ENCODE peak calls at places on chromosomes 16 and 17, in eight cellular contexts. U is psoas muscle; I is effector memory CD4-positive, alpha-beta T cell; X is CD8-positive, alpha-beta T cell; F is neural progenitor cell; E is right atrium auricular region; A is heart left ventricle; D is IMR-90. K is an unnamed sample. For H3K4me1, the result is how much of the 10 kb centered on the place peaks cover.

GRCh38 chr17:82031885-82032627 is 578 bp downstream of the RAC3 start:
- DNase-seq in X (no peak), D (no peak), E (no peak), F (peak), U (no peak), A (no peak), I (peak), K (no peak)

GRCh38 chr17:43822566-43823190 is 10.3 kb downstream of the MPP3 start:
- DNase-seq in I (no peak), D (peak), X (no peak), A (no peak), E (no peak), U (no peak), F (no peak), K (no peak)

GRCh38 chr16:52721331-52721730 is 174.4 kb upstream of the TOX3 start:
- DNase-seq in I (no peak), F (no peak), X (no peak), A (no peak), D (no peak), E (no peak), U (no peak), K (no peak)

GRCh38 chr17:6471531-6472465 is 27.5 kb downstream of the PIMREG start:
- DNase-seq in A (no peak), E (no peak), U (no peak), X (no peak), D (peak), F (peak), I (no peak), K (peak)

GRCh38 chr17:57605734-57606105 is 139.4 kb downstream of the CCDC182 start:
- DNase-seq in A (no peak), F (no peak), E (no peak), U (no peak), X (no peak), I (no peak), D (no peak), K (no peak)

GRCh38 chr17:81307636-81308035 is 12.5 kb upstream of the SLC38A10 start:
- DNase-seq in I (no peak), X (no peak), E (no peak), D (no peak), F (no peak), U (no peak), A (no peak), K (no peak)

GRCh38 chr17:1649844-1650409 is at the start of gene RILP:
- DNase-seq in F (no peak), E (peak), X (no peak), A (peak), I (no peak), D (no peak), U (peak), K (no peak)

GRCh38 chr16:11603331-11603750 is 16.6 kb upstream of the LITAF start:
- DNase-seq in A (peak), I (no peak), D (no peak), E (no peak), X (no peak), U (peak), F (peak), K (no peak)

GRCh38 chr16:24098896-24099295 is 157.2 kb upstream of the CACNG3 start:
- DNase-seq in U (no peak), E (no peak), D (no peak), A (no peak), I (no peak), F (no peak), X (no peak), K (no peak)

GRCh38 chr16:88064889-88065746 is 113.9 kb downstream of the BANP start:
- DNase-seq in D (no peak), I (no peak), A (no peak), E (no peak), X (no peak), U (peak), F (no peak), K (peak)

GRCh38 chr16:13680021-13680672 is 239.8 kb upstream of the ERCC4 start:
- DNase-seq in A (no peak), F (no peak), U (no peak), E (no peak), I (no peak), D (no peak), X (no peak), K (no peak)

GRCh38 chr16:1968146-1968953 is 1.7 kb downstream of the RNF151 start:
- DNase-seq in X (no peak), D (no peak), F (no peak), E (no peak), I (no peak), U (no peak), A (no peak), K (no peak)

GRCh38 chr16:89922884-89923639 is at the start of gene TUBB3:
- DNase-seq in U (no peak), X (no peak), A (peak), E (no peak), F (peak), I (no peak), D (peak), K (peak)

GRCh38 chr17:47159315-47159714 is 29.8 kb downstream of the CDC27 start:
- DNase-seq in E (no peak), A (no peak), U (no peak), I (no peak), F (no peak), D (no peak), X (no peak), K (no peak)
- H3K4me1 ChIP-seq in E (under half), A (under half), U (under half), I (under half), F (under half), D (under half), X (under half), K (under half)

DNA sequence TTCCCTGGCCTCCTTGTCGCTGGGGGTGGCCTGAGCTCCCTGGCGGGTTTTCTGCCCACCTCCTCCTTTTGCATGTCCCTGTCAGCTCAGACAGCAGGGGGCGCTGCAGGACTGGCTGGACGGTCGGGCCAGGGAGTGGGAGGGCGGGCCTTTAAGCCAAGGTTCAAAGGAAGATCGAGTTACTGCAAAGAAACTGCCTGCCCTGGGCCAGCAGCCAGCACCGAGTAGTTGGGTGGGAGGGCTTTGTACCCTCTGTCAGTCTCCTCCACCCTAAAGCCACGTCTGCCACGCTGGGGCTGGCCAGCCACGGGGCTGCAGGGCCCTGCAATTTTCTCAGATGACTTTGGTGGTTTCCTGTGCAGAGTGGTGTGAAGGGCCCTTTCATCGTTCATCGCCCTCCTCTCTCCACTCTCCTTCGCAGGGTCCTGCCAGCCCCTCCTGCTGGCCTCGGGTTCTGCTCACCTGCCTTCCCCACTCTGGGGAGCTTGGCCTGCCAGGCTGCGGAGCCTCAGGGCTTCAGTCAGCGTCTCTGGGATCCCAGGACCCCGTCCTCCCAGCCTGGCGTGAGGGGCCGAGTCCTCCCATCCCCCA is 12.3 kb downstream of the GPR142 start:
- DNase-seq in D (peak), F (peak), X (peak), A (peak), U (peak), I (peak), E (peak), K (peak)
- H3K4me3 ChIP-seq in D (no peak), F (no peak), X (peak), A (no peak), U (peak), I (no peak), E (no peak), K (no peak)

GRCh38 chr17:50205931-50206505 is 4.6 kb upstream of the COL1A1 start:
- DNase-seq in F (no peak), U (no peak), D (no peak), E (no peak), A (peak), I (no peak), X (no peak), K (peak)
- H3K27ac ChIP-seq in F (no peak), U (no peak), D (peak), E (peak), A (peak), I (no peak), X (no peak), K (no peak)

GRCh38 chr17:77481476-77482374 is 341.0 kb downstream of the SEC14L1 start:
- DNase-seq in F (no peak), I (no peak), E (no peak), U (no peak), X (no peak), D (no peak), A (no peak), K (peak)
- H3K4me1 ChIP-seq in F (under half), I (under half), E (under half), U (under half), X (half or more), D (under half), A (under half), K (half or more)

DNA sequence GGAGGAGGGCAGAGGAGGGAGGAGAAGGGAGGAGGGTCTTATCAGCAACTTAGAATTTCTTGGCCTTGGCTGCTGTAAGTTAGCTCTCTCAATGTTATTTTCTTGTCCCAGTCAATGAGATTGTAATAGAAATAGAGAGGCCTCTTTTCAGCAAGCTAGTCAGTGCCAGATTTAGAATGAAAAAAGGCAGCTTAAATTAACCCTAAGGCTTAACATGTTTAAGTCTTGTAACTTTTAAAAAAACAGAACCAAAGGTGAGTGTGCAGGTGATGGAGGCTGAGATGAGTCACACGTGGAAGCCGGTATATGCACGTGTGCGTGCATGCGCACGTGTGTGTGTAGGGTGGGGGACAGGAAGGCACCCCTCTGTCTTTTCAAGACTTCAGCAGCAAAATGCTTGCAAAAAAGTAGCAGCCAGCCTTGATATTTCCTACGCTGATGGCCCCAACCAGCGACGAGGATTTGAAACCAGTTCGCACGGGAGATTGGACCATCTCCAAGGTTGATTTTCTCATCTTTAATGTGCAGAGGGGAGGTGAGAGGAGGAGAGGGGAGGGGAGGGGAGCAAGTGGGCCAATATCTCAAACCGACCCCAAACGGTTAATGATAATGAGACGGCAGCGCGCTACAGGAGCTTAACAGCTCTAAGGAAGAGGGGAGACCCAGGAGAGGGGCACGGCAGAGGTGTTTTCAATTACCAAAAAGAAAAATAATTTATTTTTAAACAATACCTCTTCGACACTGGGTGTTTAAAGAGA is 154.8 kb downstream of the ZNF423 start:
- DNase-seq in X (no peak), E (no peak), F (peak), D (no peak), U (no peak), A (no peak), I (no peak), K (no peak)
- H3K4me3 ChIP-seq in X (no peak), E (no peak), F (peak), D (no peak), U (no peak), A (no peak), I (no peak), K (no peak)

GRCh38 chr17:47850373-47850691 is 631 bp downstream of the SP6 start:
- DNase-seq in E (no peak), D (no peak), X (no peak), I (no peak), U (no peak), F (no peak), A (no peak), K (no peak)
- H3K27ac ChIP-seq in E (no peak), D (no peak), X (no peak), I (no peak), U (no peak), F (no peak), A (no peak), K (no peak)

DNA sequence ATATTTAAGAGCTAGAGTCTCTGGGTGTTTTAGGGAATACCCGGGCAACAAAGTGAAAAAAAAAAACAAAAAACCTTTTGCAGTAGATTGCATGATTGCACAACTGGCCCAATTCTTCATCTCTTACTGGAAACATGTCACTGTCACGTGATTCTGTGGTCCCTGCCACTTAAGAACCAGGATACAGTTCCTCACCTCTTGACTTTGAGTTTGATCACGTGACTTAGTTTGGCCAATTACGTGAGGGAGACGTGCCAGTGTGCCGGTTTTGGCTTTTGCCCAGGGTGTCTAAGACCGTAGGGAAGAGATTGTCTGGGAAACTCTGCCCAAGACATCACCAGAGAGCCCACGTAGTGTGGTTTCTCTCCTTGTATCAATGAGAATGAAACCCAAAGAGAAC is 88.7 kb downstream of the GRIN2A start:
- DNase-seq in D (no peak), X (no peak), I (no peak), A (no peak), U (no peak), E (no peak), F (no peak), K (no peak)
- H3K4me1 ChIP-seq in D (under half), X (under half), I (under half), A (under half), U (under half), E (under half), F (under half), K (under half)

GRCh38 chr17:40190197-40191021 is 13.1 kb downstream of the RAPGEFL1 start:
- DNase-seq in E (no peak), U (no peak), F (peak), I (no peak), X (no peak), A (no peak), D (no peak), K (no peak)
- H3K4me3 ChIP-seq in E (no peak), U (peak), F (peak), I (peak), X (no peak), A (no peak), D (no peak), K (no peak)

GRCh38 chr16:525123-525519 is 2.4 kb upstream of the CAPN15 start:
- DNase-seq in E (no peak), A (no peak), U (no peak), D (no peak), F (no peak), X (no peak), I (no peak), K (no peak)
- H3K27ac ChIP-seq in E (no peak), A (no peak), U (peak), D (peak), F (no peak), X (no peak), I (no peak), K (peak)

GRCh38 chr17:37176683-37177082 is 199.1 kb upstream of the C17orf78 start:
- DNase-seq in F (no peak), E (no peak), I (no peak), A (no peak), D (peak), U (no peak), X (no peak), K (no peak)

GRCh38 chr17:37167756-37168155 is 208.0 kb upstream of the C17orf78 start:
- DNase-seq in A (no peak), D (no peak), U (no peak), E (no peak), I (no peak), F (no peak), X (no peak), K (no peak)

GRCh38 chr17:37168731-37169353 is 206.9 kb upstream of the C17orf78 start:
- DNase-seq in D (no peak), F (no peak), X (no peak), U (no peak), E (no peak), A (no peak), I (no peak), K (no peak)

GRCh38 chr17:37170881-37171460 is 204.8 kb upstream of the C17orf78 start:
- DNase-seq in D (no peak), U (no peak), X (no peak), E (no peak), F (no peak), I (no peak), A (no peak), K (no peak)
- H3K4me1 ChIP-seq in D (under half), U (under half), X (under half), E (under half), F (under half), I (under half), A (under half), K (under half)